ENCODE peak calls at places on chromosomes 3 and 15, in nine cellular contexts. H, F, D, V, Y, Z, L, G and I are unnamed samples.
A peak's percentile ranks its signal among the peaks of the same experiment; 100 is the strongest.

GRCh38 chr3:8201011-8201410 is 300.6 kb upstream of the LMCD1 start:
- DNase-seq in D (no peak), F (no peak), H (no peak), G (no peak), L (no peak), Y (no peak), V (no peak), Z (no peak), I (no peak)

GRCh38 chr3:107592073-107592472 is 69.3 kb downstream of the BBX start:
- DNase-seq in Z (no peak), V (no peak), D (no peak), H (no peak), Y (no peak), F (no peak), L (no peak), G (no peak), I (no peak)

GRCh38 chr3:124797426-124797945 is 67.2 kb downstream of the UMPS start:
- DNase-seq in F (no peak), Z (no peak), H (no peak), L (no peak), G (no peak), V (no peak), Y (no peak), D (no peak), I (no peak)

GRCh38 chr3:48661501-48662139 is 1.1 kb downstream of the CELSR3 start:
- DNase-seq in D (no peak), Z (peak; percentile 35), H (peak; percentile 98), L (peak; percentile 67), F (peak; percentile 40), V (no peak), Y (peak; percentile 59), G (peak; percentile 66), I (peak; percentile 93)

GRCh38 chr3:173398111-173398479 is 551 bp downstream of the NLGN1 start:
- DNase-seq in L (no peak), Z (peak; percentile 58), H (peak; percentile 65), V (no peak), D (no peak), Y (no peak), F (no peak), G (peak; percentile 58), I (peak; percentile 22)

GRCh38 chr15:49045691-49046112 is 544 bp downstream of the SECISBP2L start:
- DNase-seq in D (no peak), H (peak; percentile 61), Y (peak; percentile 38), Z (peak; percentile 44), G (peak; percentile 32), V (no peak), L (peak; percentile 54), F (peak; percentile 31), I (peak; percentile 58)

GRCh38 chr15:48913141-48913540 is 35.2 kb downstream of the EID1 start:
- DNase-seq in Z (no peak), F (peak; percentile 58), D (no peak), Y (no peak), V (no peak), L (no peak), H (no peak), G (no peak), I (no peak)

GRCh38 chr3:164370970-164371369 is 707.3 kb downstream of the SI start:
- DNase-seq in G (no peak), H (no peak), D (no peak), L (no peak), Z (no peak), V (no peak), F (no peak), Y (no peak), I (no peak)

GRCh38 chr15:64461577-64462162 is 1.3 kb downstream of the ZNF609 start:
- DNase-seq in Y (peak; percentile 32), F (no peak), V (no peak), D (no peak), H (peak; percentile 86), Z (no peak), L (peak; percentile 32), G (peak; percentile 48), I (peak; percentile 50)

GRCh38 chr15:58228708-58229107 is 90.5 kb downstream of the AQP9 start:
- DNase-seq in G (peak; percentile 81), H (no peak), V (peak; percentile 78), Z (peak; percentile 72), L (no peak), Y (no peak), F (no peak), D (peak; percentile 46), I (no peak)

GRCh38 chr15:81531971-81532370 is 158.0 kb upstream of the TMC3 start:
- DNase-seq in D (no peak), G (no peak), L (no peak), F (peak; percentile 56), Y (no peak), Z (no peak), H (peak; percentile 17), V (no peak), I (no peak)

GRCh38 chr15:90686435-90687218 is 30.5 kb upstream of the BLM start:
- DNase-seq in V (no peak), L (no peak), D (no peak), Z (no peak), G (no peak), F (no peak), Y (no peak), H (no peak), I (peak; percentile 60)

GRCh38 chr3:195774917-195775316 is 36.8 kb downstream of the MUC4 start:
- DNase-seq in V (peak; percentile 16), F (peak; percentile 59), Y (peak; percentile 42), Z (peak; percentile 51), D (no peak), L (peak; percentile 75), G (peak; percentile 39), H (peak; percentile 88), I (no peak)

GRCh38 chr3:65146149-65146548 is 458.3 kb upstream of the ADAMTS9 start:
- DNase-seq in F (peak; percentile 1), L (no peak), D (no peak), V (no peak), Y (no peak), Z (peak; percentile 26), H (no peak), G (no peak), I (no peak)

DNA sequence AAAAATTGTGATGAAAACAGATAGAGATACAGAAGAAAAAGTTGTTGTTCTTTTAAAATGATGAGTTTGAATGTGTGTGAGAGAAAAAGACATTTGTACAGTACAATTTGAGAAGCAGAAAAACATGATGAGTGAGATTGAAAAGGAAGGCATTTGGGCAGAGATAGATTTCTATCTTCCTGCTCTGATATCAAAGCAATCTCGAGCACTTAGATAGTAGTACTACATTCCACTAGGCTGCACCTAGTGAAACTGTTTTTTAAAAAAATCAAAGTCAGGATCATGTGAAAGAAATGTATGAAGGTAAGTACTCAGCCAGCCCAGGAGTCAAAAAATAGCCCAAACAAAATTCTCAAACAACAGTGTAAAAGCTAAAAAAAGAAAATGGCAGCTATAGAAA is 104.1 kb upstream of the UBE2E2 start:
- DNase-seq in D (no peak), F (no peak), Z (no peak), Y (no peak), G (no peak), V (no peak), L (no peak), H (no peak), I (no peak)
- TF ChIP-seq CTCF in D (no peak), F (no peak), Z (no peak), Y (no peak), G (no peak), V (no peak), L (no peak), H (no peak), I (no peak)

GRCh38 chr3:76756578-76756977 is 283.3 kb upstream of the ROBO2 start:
- DNase-seq in L (no peak), Y (peak; percentile 40), H (no peak), V (no peak), D (no peak), F (no peak), G (no peak), Z (no peak), I (no peak)

DNA sequence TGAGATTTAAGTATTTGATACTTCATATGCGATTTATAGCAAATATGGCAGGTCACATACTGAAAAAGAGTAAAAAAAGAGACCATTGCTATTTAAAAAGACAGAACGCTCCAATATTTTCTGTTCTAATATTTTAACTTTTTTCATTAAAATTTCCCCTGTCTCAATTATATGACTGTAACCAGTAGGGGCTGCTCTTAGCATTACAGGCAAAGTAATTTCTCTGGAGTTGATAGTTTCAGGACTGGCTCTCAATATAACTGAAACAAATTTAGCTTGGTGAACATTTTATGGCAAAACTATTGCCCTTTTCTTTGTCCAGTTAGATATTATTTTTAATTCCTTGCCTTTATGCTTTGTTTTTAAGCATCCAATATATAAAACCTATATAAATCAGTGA is 286.3 kb upstream of the ROBO2 start:
- DNase-seq in L (no peak), F (no peak), V (no peak), Z (no peak), G (no peak), H (no peak), Y (no peak), D (no peak), I (no peak)
- TF ChIP-seq CTCF in L (peak; percentile 38), F (peak; percentile 44), V (no peak), Z (no peak), G (no peak), H (no peak), Y (no peak), D (no peak), I (no peak)

GRCh38 chr3:191702121-191702520 is 241.2 kb downstream of the PYDC2 start:
- DNase-seq in G (no peak), Y (no peak), L (no peak), V (no peak), H (no peak), D (no peak), F (no peak), Z (no peak), I (no peak)

GRCh38 chr3:191707817-191708216 is 246.9 kb downstream of the PYDC2 start:
- DNase-seq in Z (no peak), G (no peak), Y (no peak), L (no peak), V (no peak), D (no peak), F (no peak), H (no peak), I (no peak)
- TF ChIP-seq CTCF in Z (no peak), G (no peak), Y (no peak), L (no peak), V (no peak), D (no peak), F (no peak), H (no peak), I (no peak)

DNA sequence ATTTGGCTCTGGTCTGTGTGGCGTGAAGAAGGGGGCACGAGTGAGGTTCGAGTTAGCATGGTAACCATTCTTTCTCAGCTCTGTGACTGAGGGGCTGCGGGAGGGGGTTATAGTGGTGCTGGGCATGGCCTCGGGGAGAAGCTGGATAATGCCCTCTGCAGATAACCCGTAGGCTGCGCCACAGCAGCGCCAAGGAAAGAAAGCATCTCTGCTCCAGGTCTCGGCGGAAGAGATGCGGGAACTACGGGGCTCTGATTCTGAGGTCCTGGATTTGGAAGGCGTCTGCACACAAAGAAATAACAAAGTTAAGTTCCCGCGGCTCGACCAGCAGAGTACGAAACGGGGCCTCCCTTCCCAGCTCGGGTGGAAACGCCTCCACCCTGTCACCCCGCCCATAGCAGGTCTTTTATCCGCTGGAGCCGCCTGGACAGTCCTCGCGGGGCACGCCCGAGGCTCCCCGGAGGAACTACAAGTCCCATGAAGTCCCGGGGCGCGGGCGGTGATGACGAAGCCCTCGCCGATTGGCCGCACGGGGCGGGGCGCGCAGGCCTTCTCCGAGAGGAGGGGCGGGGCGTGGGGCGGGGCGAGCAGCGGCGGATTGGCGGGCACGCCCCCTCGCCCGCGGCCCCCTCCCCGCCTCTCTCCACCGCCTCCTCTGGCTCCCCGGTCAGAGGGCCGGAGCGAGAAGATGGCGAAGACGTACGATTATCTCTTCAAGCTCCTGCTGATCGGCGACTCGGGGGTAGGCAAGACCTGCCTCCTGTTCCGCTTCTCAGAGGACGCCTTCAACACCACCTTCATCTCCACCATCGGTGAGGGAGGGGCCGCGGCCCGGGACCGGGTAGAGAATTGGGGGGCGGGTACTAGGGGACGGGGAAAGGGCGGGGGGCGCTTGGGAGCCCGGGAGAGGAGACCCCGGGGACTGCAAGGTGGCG is at the start of gene RAB8B:
- DNase-seq in Y (peak; percentile 99), H (peak; percentile 97), F (peak; percentile 91), V (peak; percentile 98), L (peak; percentile 100), Z (peak; percentile 93), D (peak; percentile 64), G (peak; percentile 98), I (peak; percentile 92)
- TF ChIP-seq CTCF in Y (no peak), H (no peak), F (no peak), V (no peak), L (no peak), Z (peak; percentile 0), D (no peak), G (no peak), I (no peak)